ENCODE peak calls at places on chromosomes 7 and 10, in ten cellular contexts. O, F, K, Z, E, R, H, Y, D and U are unnamed samples.

GRCh38 chr10:74871595-74872382 is 45.4 kb downstream of the KAT6B start:
- DNase-seq in O (no peak), F (no peak), K (no peak), Z (no peak), E (no peak), R (no peak), H (no peak), Y (no peak), D (no peak), U (no peak)

GRCh38 chr7:80307251-80307856 is 172.7 kb downstream of the GNAI1 start:
- DNase-seq in O (no peak), F (no peak), K (no peak), Z (no peak), E (no peak), R (no peak), H (no peak), Y (no peak), D (no peak), U (no peak)

GRCh38 chr10:76306859-76307258 is 875.4 kb downstream of the LRMDA start:
- DNase-seq in O (no peak), F (no peak), K (peak; percentile 70), Z (no peak), E (no peak), R (no peak), H (no peak), Y (no peak), D (no peak), U (no peak)

GRCh38 chr7:130400120-130400572 is 19.9 kb downstream of the CPA1 start:
- DNase-seq in O (no peak), F (no peak), K (no peak), Z (no peak), E (no peak), R (no peak), H (no peak), Y (no peak), D (no peak), U (no peak)

GRCh38 chr7:32070051-32070405 is 179 bp downstream of the PDE1C start:
- DNase-seq in O (no peak), F (no peak), K (no peak), Z (no peak), E (no peak), R (no peak), H (no peak), Y (no peak), D (no peak), U (no peak)

GRCh38 chr10:120077707-120078492 is 185.4 kb downstream of the SEC23IP start:
- DNase-seq in O (no peak), F (no peak), K (no peak), Z (no peak), E (no peak), R (no peak), H (no peak), Y (no peak), D (no peak), U (no peak)

GRCh38 chr10:124378817-124379510 is 39.8 kb downstream of the OAT start:
- DNase-seq in O (no peak), F (no peak), K (no peak), Z (no peak), E (peak; percentile 57), R (peak; percentile 32), H (no peak), Y (no peak), D (peak; percentile 76), U (no peak)

GRCh38 chr7:156184164-156184563 is 371.9 kb upstream of the SHH start:
- DNase-seq in O (no peak), F (no peak), K (no peak), Z (no peak), E (no peak), R (no peak), H (no peak), Y (no peak), D (no peak), U (no peak)

GRCh38 chr10:75860009-75860408 is 428.6 kb downstream of the LRMDA start:
- DNase-seq in O (peak; percentile 38), F (no peak), K (no peak), Z (no peak), E (no peak), R (no peak), H (no peak), Y (no peak), D (no peak), U (no peak)

GRCh38 chr10:94630017-94630688 is 53.4 kb upstream of the CYP2C18 start:
- DNase-seq in O (no peak), F (no peak), K (no peak), Z (no peak), E (no peak), R (no peak), H (no peak), Y (no peak), D (no peak), U (no peak)

GRCh38 chr10:81040947-81041346 is 503.2 kb downstream of the SH2D4B start:
- DNase-seq in O (no peak), F (no peak), K (no peak), Z (no peak), E (no peak), R (no peak), H (no peak), Y (no peak), D (no peak), U (no peak)

GRCh38 chr10:11018426-11018818 is 750 bp downstream of the CELF2 start:
- DNase-seq in O (no peak), F (peak; percentile 45), K (no peak), Z (no peak), E (no peak), R (no peak), H (no peak), Y (no peak), D (peak; percentile 81), U (no peak)

GRCh38 chr10:124541076-124541903 is 79.7 kb downstream of the LHPP start:
- DNase-seq in O (no peak), F (no peak), K (no peak), Z (no peak), E (no peak), R (no peak), H (no peak), Y (no peak), D (no peak), U (no peak)

DNA sequence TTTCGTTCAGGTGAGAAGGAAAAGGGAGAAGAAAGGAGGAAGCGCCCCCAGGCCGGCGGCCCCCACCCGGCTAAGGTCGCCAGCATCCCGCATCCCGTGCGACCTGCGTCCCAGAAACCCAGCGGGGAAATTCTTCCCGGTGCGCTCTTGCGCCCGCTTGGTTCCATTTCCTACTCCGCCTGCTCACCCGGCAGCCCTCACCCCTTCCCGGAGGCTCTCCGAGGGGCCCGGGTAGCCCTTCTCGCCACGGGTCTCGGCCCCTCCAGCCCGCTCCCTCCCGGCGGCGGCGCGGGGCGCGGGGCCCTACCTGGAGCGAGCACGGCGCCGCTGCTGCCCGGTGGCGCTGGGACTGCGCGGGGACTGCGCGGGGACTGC is at the start of gene PRKCQ:
- DNase-seq in O (no peak), F (no peak), K (no peak), Z (peak; percentile 15), E (no peak), R (no peak), H (no peak), Y (no peak), D (peak; percentile 76), U (no peak)
- H3K4me3 ChIP-seq in O (peak within 1 kb of the TSS; percentile 53), F (peak within 1 kb of the TSS; percentile 68), K (peak within 1 kb of the TSS; percentile 54), Z (peak within 1 kb of the TSS; percentile 49), E (peak within 1 kb of the TSS; percentile 50), R (peak within 1 kb of the TSS; percentile 51), H (peak within 1 kb of the TSS; percentile 88), Y (peak within 1 kb of the TSS; percentile 89), D (peak within 1 kb of the TSS; percentile 62), U (peak within 1 kb of the TSS; percentile 64)

DNA sequence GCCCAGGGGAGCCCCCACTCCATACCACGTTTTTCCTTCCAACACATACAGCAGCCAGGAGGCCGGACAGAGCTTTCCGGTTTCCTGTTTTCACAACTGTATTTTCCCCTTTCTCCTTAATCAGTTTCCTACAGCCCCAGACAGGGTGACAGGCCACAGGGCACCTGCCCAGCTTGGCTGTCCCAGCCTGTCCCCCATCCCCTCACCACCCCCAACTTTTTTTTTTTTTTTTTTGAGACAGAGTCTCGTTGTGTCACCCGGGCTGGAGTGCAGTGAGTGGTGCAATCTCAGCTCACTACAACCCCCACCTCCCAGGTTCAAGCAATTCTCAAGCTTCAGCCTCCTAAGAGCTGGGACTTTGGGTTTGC is 10.3 kb upstream of the HSPB1 start:
- DNase-seq in O (peak; percentile 72), F (no peak), K (no peak), Z (no peak), E (no peak), R (no peak), H (no peak), Y (peak; percentile 5), D (no peak), U (no peak)
- H3K27ac ChIP-seq in O (peak overlapping the region; percentile 95), F (peak overlapping the region; percentile 96), K (peak overlapping the region; percentile 54), Z (peak overlapping the region; percentile 83), E (peak overlapping the region; percentile 93), R (peak overlapping the region; percentile 97), H (no peak overlapping the region), Y (no peak overlapping the region), D (peak overlapping the region; percentile 78), U (no peak overlapping the region)

GRCh38 chr10:24467605-24468004 is 256.1 kb downstream of the ARHGAP21 start:
- DNase-seq in O (no peak), F (no peak), K (no peak), Z (no peak), E (no peak), R (no peak), H (no peak), Y (no peak), D (no peak), U (no peak)
- H3K4me3 ChIP-seq in O (no peak overlapping the region), F (no peak overlapping the region), K (no peak overlapping the region), Z (peak overlapping the region; percentile 37), E (peak overlapping the region; percentile 5), R (no peak overlapping the region), H (no peak overlapping the region), Y (no peak overlapping the region), D (no peak overlapping the region), U (no peak overlapping the region)

GRCh38 chr7:141430426-141431142 is 120.6 kb upstream of the AGK start:
- DNase-seq in O (no peak), F (no peak), K (no peak), Z (no peak), E (no peak), R (no peak), H (no peak), Y (no peak), D (no peak), U (no peak)

GRCh38 chr7:141421306-141421705 is 129.9 kb upstream of the AGK start:
- DNase-seq in O (no peak), F (no peak), K (no peak), Z (no peak), E (no peak), R (no peak), H (no peak), Y (no peak), D (no peak), U (no peak)

GRCh38 chr7:141431143-141431479 is 120.1 kb upstream of the AGK start:
- DNase-seq in O (no peak), F (no peak), K (no peak), Z (no peak), E (no peak), R (no peak), H (no peak), Y (no peak), D (no peak), U (no peak)

DNA sequence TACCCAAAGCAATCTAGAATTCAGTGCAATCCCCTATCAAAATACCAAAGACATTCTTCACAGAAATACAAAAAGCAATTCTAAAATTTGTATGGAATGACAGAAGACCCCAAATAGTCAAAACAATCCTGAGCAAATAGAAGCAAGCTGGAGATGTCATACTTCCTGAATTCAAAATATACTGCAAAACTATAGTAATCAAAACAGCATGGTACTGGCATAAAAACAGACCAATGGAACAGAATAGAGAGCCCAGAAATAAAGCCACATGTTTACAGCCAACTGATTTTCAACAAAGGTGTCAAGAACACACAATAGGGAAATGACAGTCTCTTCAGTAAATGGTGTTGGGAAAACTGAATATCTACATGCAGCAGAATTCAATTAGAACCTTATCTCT is 124.1 kb upstream of the AGK start:
- DNase-seq in O (no peak), F (no peak), K (no peak), Z (no peak), E (no peak), R (no peak), H (no peak), Y (no peak), D (no peak), U (no peak)
- H3K27ac ChIP-seq in O (no peak overlapping the region), F (no peak overlapping the region), K (no peak overlapping the region), Z (no peak overlapping the region), E (no peak overlapping the region), R (no peak overlapping the region), H (no peak overlapping the region), Y (no peak overlapping the region), D (no peak overlapping the region), U (no peak overlapping the region)